ENCODE peak calls at places on chromosomes 6 and 20, in four cellular contexts. G is effector memory CD4-positive, alpha-beta T cell; C is HS-27A; W is NCI-H69. N is an unnamed sample.

GRCh38 chr6:142155091-142155490 is 8.0 kb downstream of the VTA1 start:
- DNase-seq in G (no peak), C (no peak), W (no peak), N (no peak)

GRCh38 chr6:48061630-48062029 is 49.4 kb downstream of the PTCHD4 start:
- DNase-seq in G (no peak), C (no peak), W (peak), N (no peak)

GRCh38 chr6:43891072-43891870 is 121.3 kb downstream of the VEGFA start:
- DNase-seq in G (no peak), C (no peak), W (peak), N (peak)

GRCh38 chr20:39623584-39624234 is 661.6 kb downstream of the DHX35 start:
- DNase-seq in G (no peak), C (no peak), W (no peak), N (no peak)

GRCh38 chr20:38703526-38703925 is 20.8 kb upstream of the SLC32A1 start:
- DNase-seq in G (no peak), C (no peak), W (no peak), N (no peak)

GRCh38 chr6:107458687-107459282 is 579 bp downstream of the PDSS2 start:
- DNase-seq in G (no peak), C (peak), W (peak), N (peak)

GRCh38 chr20:52313335-52313963 is 121.9 kb upstream of the ZFP64 start:
- DNase-seq in G (no peak), C (peak), W (peak), N (peak)

GRCh38 chr6:136037885-136038460 is 186.5 kb downstream of the PDE7B start:
- DNase-seq in G (no peak), C (no peak), W (no peak), N (no peak)

GRCh38 chr6:169381988-169382387 is 128.3 kb upstream of the THBS2 start:
- DNase-seq in G (no peak), C (no peak), W (no peak), N (no peak)

GRCh38 chr6:37882724-37883413 is 63.3 kb downstream of the ZFAND3 start:
- DNase-seq in G (no peak), C (no peak), W (no peak), N (no peak)

GRCh38 chr20:48821261-48821910 is 6.4 kb downstream of the PREX1 start:
- DNase-seq in G (no peak), C (no peak), W (no peak), N (no peak)

GRCh38 chr6:3259491-3259958 is 778 bp downstream of the PSMG4 start:
- DNase-seq in G (no peak), C (no peak), W (peak), N (peak)

GRCh38 chr6:683742-684440 is 9.0 kb downstream of the EXOC2 start:
- DNase-seq in G (no peak), C (no peak), W (peak), N (peak)

GRCh38 chr20:11569163-11569562 is 348.5 kb upstream of the BTBD3 start:
- DNase-seq in G (no peak), C (no peak), W (peak), N (peak)

GRCh38 chr6:14709066-14709670 is 536.7 kb upstream of the JARID2 start:
- DNase-seq in G (no peak), C (no peak), W (no peak), N (no peak)

GRCh38 chr6:31834367-31834703 is 6.8 kb downstream of the HSPA1B start:
- DNase-seq in G (peak), C (no peak), W (peak), N (peak)

GRCh38 chr6:17057322-17057721 is 44.5 kb upstream of the STMND1 start:
- DNase-seq in G (no peak), C (no peak), W (no peak), N (no peak)

GRCh38 chr6:24768361-24768760 is 6.4 kb upstream of the GMNN start:
- DNase-seq in G (no peak), C (no peak), W (no peak), N (no peak)

GRCh38 chr6:31661867-31662723 is 1.5 kb upstream of the C6orf47 start:
- DNase-seq in G (no peak), C (no peak), W (no peak), N (no peak)

GRCh38 chr20:4563534-4563933 is 158.2 kb upstream of the PRND start:
- DNase-seq in G (no peak), C (no peak), W (no peak), N (no peak)

GRCh38 chr6:106279179-106279578 is 46.4 kb downstream of the ATG5 start:
- DNase-seq in G (no peak), C (peak), W (no peak), N (no peak)

GRCh38 chr6:146593978-146594377 is 4.8 kb upstream of the ADGB start:
- DNase-seq in G (no peak), C (no peak), W (no peak), N (no peak)

GRCh38 chr20:877814-878213 is 38.3 kb downstream of the ANGPT4 start:
- DNase-seq in G (no peak), C (no peak), W (no peak), N (no peak)

GRCh38 chr20:62298577-62299249 is 4.1 kb upstream of the ADRM1 start:
- DNase-seq in G (no peak), C (no peak), W (no peak), N (no peak)

GRCh38 chr20:2421247-2421646 is 40.5 kb downstream of the TGM6 start:
- DNase-seq in G (no peak), C (no peak), W (peak), N (no peak)

GRCh38 chr20:19830351-19830750 is 72.3 kb downstream of the RIN2 start:
- DNase-seq in G (no peak), C (no peak), W (no peak), N (no peak)

GRCh38 chr20:22962567-22963439 is 72.3 kb upstream of the SSTR4 start:
- DNase-seq in G (no peak), C (no peak), W (no peak), N (no peak)